ENCODE peak calls at places on chromosomes 3 and 15, in six cellular contexts. W is substantia nigra, U is neural progenitor cell, P is AG04450, T is heart left ventricle, Q is neuronal stem cell. K is an unnamed sample.

GRCh38 chr3:81823882-81824395 is 62.5 kb upstream of the GBE1 start:
- DNase-seq in Q (no peak), W (no peak), T (no peak), P (no peak), U (no peak), K (no peak)

GRCh38 chr3:47378869-47379268 is 2.0 kb upstream of the PTPN23 start:
- DNase-seq in P (no peak), U (no peak), W (no peak), T (no peak), Q (no peak), K (no peak)

GRCh38 chr3:142028174-142028833 is 121.0 kb downstream of the TFDP2 start:
- DNase-seq in Q (peak), U (peak), W (no peak), P (peak), T (no peak), K (peak)

GRCh38 chr3:15241341-15241740 is 35.3 kb downstream of the CAPN7 start:
- DNase-seq in T (no peak), U (peak), P (no peak), Q (no peak), W (no peak), K (no peak)

GRCh38 chr15:65939901-65940617 is 70.8 kb downstream of the RAB11A start:
- DNase-seq in P (no peak), U (no peak), Q (no peak), W (no peak), T (peak), K (peak)

GRCh38 chr15:93040288-93041158 is 48.5 kb downstream of the RGMA start:
- DNase-seq in Q (no peak), U (no peak), P (no peak), W (no peak), T (no peak), K (no peak)

GRCh38 chr3:13348671-13349396 is 71.3 kb downstream of the NUP210 start:
- DNase-seq in U (peak), T (no peak), Q (no peak), P (no peak), W (no peak), K (no peak)

GRCh38 chr3:115513411-115513800 is 109.9 kb upstream of the GAP43 start:
- DNase-seq in U (no peak), W (no peak), Q (no peak), P (no peak), T (no peak), K (no peak)

GRCh38 chr3:31813197-31813596 is 167.9 kb downstream of the OSBPL10 start:
- DNase-seq in Q (no peak), U (no peak), P (no peak), W (no peak), T (no peak), K (no peak)

GRCh38 chr3:5078151-5078550 is 43.9 kb upstream of the ARL8B start:
- DNase-seq in T (no peak), W (no peak), Q (no peak), U (no peak), P (peak), K (peak)

GRCh38 chr3:169146112-169146665 is 517.3 kb downstream of the MECOM start:
- DNase-seq in P (no peak), Q (peak), T (peak), U (peak), W (no peak), K (no peak)

GRCh38 chr15:41948499-41948898 is 23.9 kb downstream of the EHD4 start:
- DNase-seq in W (no peak), U (no peak), Q (no peak), P (no peak), T (no peak), K (no peak)

GRCh38 chr3:42884324-42884723 is 8.6 kb upstream of the CYP8B1 start:
- DNase-seq in U (no peak), Q (no peak), P (no peak), T (no peak), W (no peak), K (peak)

GRCh38 chr15:37921527-37922385 is 12.7 kb upstream of the TMCO5A start:
- DNase-seq in W (no peak), U (no peak), Q (no peak), P (no peak), T (no peak), K (no peak)

GRCh38 chr3:141969711-141970110 is 93.3 kb downstream of the ATP1B3 start:
- DNase-seq in T (no peak), W (no peak), P (no peak), U (no peak), Q (no peak), K (no peak)

GRCh38 chr15:90838066-90838465 is 30.3 kb upstream of the FURIN start:
- DNase-seq in T (no peak), P (no peak), Q (no peak), U (no peak), W (no peak), K (no peak)

GRCh38 chr3:163914567-163914966 is 1163.7 kb downstream of the SI start:
- DNase-seq in Q (no peak), T (no peak), W (no peak), U (no peak), P (no peak), K (no peak)

GRCh38 chr15:69906256-69907185 is 191.2 kb downstream of the TLE3 start:
- DNase-seq in T (no peak), P (no peak), W (no peak), U (no peak), Q (no peak), K (no peak)

GRCh38 chr3:43180027-43180426 is 74.1 kb upstream of the POMGNT2 start:
- DNase-seq in Q (no peak), U (no peak), W (no peak), P (peak), T (peak), K (peak)

GRCh38 chr3:123069021-123069381 is 2.2 kb downstream of the PDIA5 start:
- DNase-seq in Q (no peak), P (no peak), W (no peak), T (no peak), U (no peak), K (no peak)

GRCh38 chr3:13650210-13651056 is 101.5 kb downstream of the FBLN2 start:
- DNase-seq in U (peak), T (peak), Q (peak), P (peak), W (peak), K (no peak)

GRCh38 chr3:176120507-176120906 is 1076.8 kb downstream of the TBL1XR1 start:
- DNase-seq in U (no peak), Q (no peak), P (no peak), T (no peak), W (no peak), K (no peak)

GRCh38 chr3:126154391-126155279 is 25.8 kb downstream of the ALDH1L1 start:
- DNase-seq in W (no peak), T (no peak), P (no peak), U (no peak), Q (no peak), K (no peak)

GRCh38 chr3:117356296-117356695 is 646.7 kb downstream of the TUSC7 start:
- DNase-seq in T (no peak), Q (no peak), P (no peak), W (no peak), U (peak), K (no peak)

GRCh38 chr3:52881834-52882233 is 15.5 kb downstream of the STIMATE start:
- DNase-seq in Q (no peak), U (no peak), P (no peak), W (no peak), T (no peak), K (no peak)

GRCh38 chr15:66167854-66168253 is 85.7 kb downstream of the MEGF11 start:
- DNase-seq in W (no peak), T (no peak), U (no peak), P (no peak), Q (no peak), K (no peak)

GRCh38 chr3:40191850-40192448 is 117.6 kb upstream of the EIF1B start:
- DNase-seq in W (peak), P (peak), U (peak), T (peak), Q (peak), K (no peak)

GRCh38 chr3:188134079-188134478 is 19.9 kb upstream of the LPP start:
- DNase-seq in U (no peak), Q (no peak), W (no peak), T (no peak), P (no peak), K (no peak)
- H3K27ac ChIP-seq in U (no peak), Q (no peak), W (no peak), T (no peak), P (no peak), K (no peak)

DNA sequence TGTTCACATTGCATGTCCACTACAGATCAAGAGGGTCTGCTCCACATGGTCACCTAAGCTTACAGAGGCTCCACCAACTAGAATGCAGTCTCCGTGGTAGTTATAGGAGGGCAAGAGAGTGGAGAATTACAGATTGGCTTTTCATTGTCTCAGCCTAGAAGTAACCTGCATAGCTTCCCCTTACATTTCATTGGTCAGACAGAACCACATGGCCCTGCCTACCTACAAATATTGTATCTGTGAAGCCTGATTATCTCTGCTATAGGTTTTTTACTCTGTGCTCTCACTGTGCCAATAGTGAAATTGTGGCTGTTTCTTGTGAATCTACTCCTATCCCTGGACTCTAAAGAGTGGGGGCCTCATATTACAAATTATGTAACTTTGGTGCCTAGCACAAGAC is 2.5 kb upstream of the TLNRD1 start:
- DNase-seq in P (no peak), T (no peak), Q (no peak), U (no peak), W (no peak), K (no peak)
- H3K27ac ChIP-seq in P (no peak), T (no peak), Q (no peak), U (no peak), W (no peak), K (peak)

GRCh38 chr15:25862469-25863066 is 559 bp downstream of the ATP10A start:
- DNase-seq in Q (no peak), P (no peak), T (no peak), U (peak), W (no peak), K (no peak)
- H3K27ac ChIP-seq in Q (no peak), P (no peak), T (peak), U (no peak), W (no peak), K (no peak)

DNA sequence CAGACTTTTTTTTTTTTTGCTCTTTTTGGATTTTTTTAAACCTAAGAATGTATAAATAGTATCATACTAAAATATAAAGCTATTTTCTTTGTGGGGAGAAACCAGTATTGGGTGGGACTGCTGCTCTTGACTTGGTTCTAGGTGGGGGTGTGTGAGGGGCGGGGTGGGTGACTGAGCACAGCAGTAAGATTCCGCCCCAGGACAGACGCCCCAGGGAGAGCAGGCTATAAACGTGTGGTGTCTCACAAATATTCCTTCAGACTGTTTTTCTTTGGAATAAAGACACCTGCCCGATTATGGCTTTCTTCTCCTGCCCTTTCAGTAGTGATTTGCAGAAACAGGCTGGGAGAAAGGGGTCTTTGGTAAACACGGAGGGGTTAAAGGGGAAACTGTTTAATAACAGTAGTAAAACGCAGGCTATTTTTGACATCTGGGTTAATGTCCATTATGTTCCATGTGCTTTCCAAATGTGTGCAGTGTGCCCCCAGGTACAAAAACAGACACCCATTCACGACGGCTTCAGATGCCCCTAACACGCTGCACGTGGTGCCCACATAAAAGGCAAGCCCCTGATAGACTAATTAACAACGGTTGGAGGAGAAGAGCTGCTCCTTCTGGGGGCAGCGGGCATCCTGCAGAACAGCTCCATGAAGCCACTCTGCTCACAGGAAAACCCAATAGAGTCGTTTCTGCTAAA is 28.6 kb upstream of the WNT5A start:
- DNase-seq in P (no peak), W (no peak), Q (no peak), U (no peak), T (no peak), K (no peak)
- H3K27ac ChIP-seq in P (no peak), W (no peak), Q (no peak), U (no peak), T (no peak), K (no peak)

GRCh38 chr15:77620960-77621647 is 11.6 kb downstream of the LINGO1 start:
- DNase-seq in Q (no peak), T (no peak), U (no peak), W (no peak), P (no peak), K (no peak)

GRCh38 chr15:77621847-77622211 is 10.9 kb downstream of the LINGO1 start:
- DNase-seq in Q (no peak), P (no peak), T (no peak), W (no peak), U (no peak), K (no peak)

GRCh38 chr15:77623878-77624524 is 8.7 kb downstream of the LINGO1 start:
- DNase-seq in U (no peak), Q (no peak), T (no peak), W (no peak), P (no peak), K (no peak)

GRCh38 chr15:77623008-77623877 is 9.5 kb downstream of the LINGO1 start:
- DNase-seq in W (no peak), P (no peak), U (no peak), Q (no peak), T (no peak), K (no peak)

DNA sequence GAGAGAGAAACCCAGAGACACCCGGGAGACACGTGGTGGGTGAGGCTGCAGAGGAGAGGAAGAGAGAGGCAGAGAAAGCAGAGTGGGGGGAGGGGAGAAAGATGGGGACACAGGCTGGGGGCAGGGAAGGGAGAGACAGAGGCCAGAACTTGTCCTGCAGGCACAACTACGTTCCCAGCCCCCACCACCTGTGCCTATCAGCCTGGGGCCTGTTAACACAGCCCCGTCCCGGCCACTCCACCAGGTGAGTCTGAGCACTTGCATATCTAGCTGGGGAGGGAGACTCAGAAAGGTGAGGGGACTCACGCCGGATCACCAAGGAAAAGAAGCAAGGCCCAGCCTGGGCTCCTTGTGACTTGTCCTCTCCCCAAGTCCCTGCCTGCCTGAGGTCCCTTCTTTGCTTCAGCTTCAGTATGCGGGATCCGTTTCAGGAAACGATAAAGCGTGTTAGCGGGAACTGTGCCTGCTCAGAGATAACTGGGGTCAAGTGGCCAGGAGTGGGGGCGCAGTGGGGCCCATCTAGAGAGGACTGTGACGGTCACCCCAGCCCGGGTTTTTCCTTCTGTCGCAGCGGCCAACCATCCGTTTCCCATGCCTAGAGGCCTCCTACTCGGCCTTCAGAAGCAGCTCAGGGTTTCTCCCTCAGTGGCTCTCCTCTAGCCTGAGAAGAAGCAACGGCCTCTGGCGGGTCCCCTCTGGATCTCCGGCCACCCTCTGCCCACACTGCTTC is 10.3 kb downstream of the LINGO1 start:
- DNase-seq in U (no peak), Q (no peak), P (no peak), T (no peak), W (no peak), K (no peak)
- H3K27ac ChIP-seq in U (peak), Q (peak), P (no peak), T (no peak), W (no peak), K (no peak)

GRCh38 chr15:94494732-94495131 is 263.4 kb downstream of the MCTP2 start:
- DNase-seq in W (no peak), P (no peak), T (no peak), U (no peak), Q (no peak), K (no peak)
- H3K27ac ChIP-seq in W (no peak), P (no peak), T (no peak), U (no peak), Q (no peak), K (peak)

GRCh38 chr3:75140904-75141615 is 523.1 kb upstream of the FRG2C start:
- DNase-seq in P (no peak), U (no peak), T (no peak), W (no peak), Q (no peak), K (no peak)
- H3K27ac ChIP-seq in P (no peak), U (no peak), T (no peak), W (no peak), Q (no peak), K (no peak)

GRCh38 chr3:49024449-49024848 is 2.5 kb downstream of the NDUFAF3 start:
- DNase-seq in U (no peak), Q (no peak), P (no peak), W (no peak), T (no peak), K (no peak)

GRCh38 chr3:49023775-49024174 is 1.9 kb downstream of the NDUFAF3 start:
- DNase-seq in Q (no peak), U (no peak), W (no peak), T (no peak), P (no peak), K (no peak)

GRCh38 chr3:49025793-49026520 is 3.2 kb downstream of the IMPDH2 start:
- DNase-seq in Q (no peak), U (no peak), T (no peak), W (no peak), P (no peak), K (no peak)

GRCh38 chr3:49026536-49026935 is 2.7 kb downstream of the IMPDH2 start:
- DNase-seq in U (no peak), W (no peak), P (no peak), T (no peak), Q (no peak), K (no peak)

GRCh38 chr3:49025005-49025792 is 3.3 kb downstream of the NDUFAF3 start:
- DNase-seq in T (no peak), U (no peak), P (no peak), Q (no peak), W (no peak), K (no peak)
- H3K27ac ChIP-seq in T (no peak), U (no peak), P (no peak), Q (no peak), W (no peak), K (no peak)